ENCODE peak calls at places on chromosomes 5 and 9, in nine cellular contexts. W is naive thymus-derived CD8-positive, alpha-beta T cell; I is tibial artery; G is WERI-Rb-1; P is activated T-helper 1 cell treated with anti-CD3 and anti-CD28 coated beads, Interleukin-2, amount 50 U/mL, for 16 hours; R is activated CD4-positive, alpha-beta T cell treated with anti-CD3 and anti-CD28 coated beads for 4 hours; V is activated naive CD8-positive, alpha-beta T cell treated with anti-CD3 and anti-CD28 coated beads, Interleukin-2, amount 50 U/mL, for 24 hours; L is NCI-H748 treated with DMSO at 0.1 percent for 48 hours; T is CD4-positive, alpha-beta memory T cell. S is an unnamed sample.

GRCh38 chr5:140340605-140341004 is 5.8 kb downstream of the HBEGF start:
- DNase-seq in V (no peak), L (no peak), T (no peak), W (no peak), P (no peak), R (no peak), G (no peak), I (no peak), S (no peak)

GRCh38 chr9:105333076-105333475 is 88.6 kb downstream of the SLC44A1 start:
- DNase-seq in V (no peak), P (no peak), W (no peak), L (no peak), R (no peak), G (peak; percentile 14), T (no peak), I (no peak), S (no peak)

GRCh38 chr9:127776195-127776918 is 2.1 kb downstream of the SH2D3C start:
- DNase-seq in W (peak; percentile 82), P (peak; percentile 55), T (peak; percentile 82), R (peak; percentile 82), L (no peak), G (peak; percentile 55), I (no peak), V (peak; percentile 77), S (peak; percentile 77)

GRCh38 chr5:177609076-177610059 is 9.4 kb downstream of the B4GALT7 start:
- DNase-seq in V (no peak), P (no peak), L (no peak), R (no peak), W (no peak), I (no peak), T (no peak), G (no peak), S (no peak)

GRCh38 chr5:150286820-150287219 is 2.8 kb downstream of the CAMK2A start:
- DNase-seq in R (no peak), W (no peak), L (no peak), T (no peak), G (peak; percentile 78), I (no peak), V (no peak), P (no peak), S (no peak)

GRCh38 chr9:137168575-137168906 is 1.3 kb downstream of the LRRC26 start:
- DNase-seq in V (no peak), I (no peak), G (no peak), W (no peak), P (no peak), L (no peak), R (no peak), T (no peak), S (no peak)

GRCh38 chr9:132160802-132161742 is 786 bp upstream of the NTNG2 start:
- DNase-seq in P (no peak), L (no peak), R (peak; percentile 49), T (peak; percentile 56), G (peak; percentile 95), I (peak; percentile 41), V (peak; percentile 60), W (peak; percentile 41), S (peak; percentile 79)

GRCh38 chr9:89844075-89844474 is 239.3 kb downstream of the GADD45G start:
- DNase-seq in V (no peak), T (no peak), R (no peak), P (no peak), L (no peak), G (no peak), I (no peak), W (no peak), S (no peak)

GRCh38 chr5:150780816-150781221 is 2.3 kb downstream of the SMIM3 start:
- DNase-seq in W (no peak), R (no peak), P (no peak), I (no peak), T (no peak), V (no peak), L (no peak), G (no peak), S (no peak)

GRCh38 chr9:130002320-130002719 is 40.7 kb downstream of the FNBP1 start:
- DNase-seq in G (no peak), L (no peak), P (no peak), T (no peak), V (no peak), W (no peak), I (no peak), R (no peak), S (no peak)

GRCh38 chr5:140205952-140206351 is 31.0 kb downstream of the CYSTM1 start:
- DNase-seq in R (no peak), W (no peak), G (no peak), T (no peak), L (no peak), P (no peak), V (no peak), I (no peak), S (no peak)

GRCh38 chr9:100219347-100219746 is 120.3 kb downstream of the INVS start:
- DNase-seq in V (no peak), P (no peak), R (no peak), W (no peak), I (no peak), T (no peak), L (no peak), G (no peak), S (no peak)

GRCh38 chr9:6549106-6549505 is 96.4 kb downstream of the GLDC start:
- DNase-seq in L (peak; percentile 83), W (no peak), G (no peak), V (no peak), P (no peak), R (no peak), T (no peak), I (no peak), S (no peak)

GRCh38 chr9:4344946-4345345 is 45.1 kb upstream of the GLIS3 start:
- DNase-seq in V (peak; percentile 29), R (peak; percentile 34), I (no peak), P (peak; percentile 11), W (no peak), G (no peak), L (no peak), T (peak; percentile 27), S (no peak)

GRCh38 chr5:73940026-73940425 is 314.0 kb downstream of the ARHGEF28 start:
- DNase-seq in P (no peak), I (no peak), L (no peak), T (no peak), W (no peak), R (no peak), V (no peak), G (no peak), S (no peak)

GRCh38 chr9:76827286-76828080 is 63.2 kb downstream of the PCA3 start:
- DNase-seq in L (no peak), G (no peak), V (no peak), R (no peak), P (no peak), W (no peak), I (no peak), T (no peak), S (no peak)

GRCh38 chr5:148730272-148730954 is 76.1 kb upstream of the HTR4 start:
- DNase-seq in V (no peak), G (no peak), P (no peak), I (no peak), R (no peak), W (no peak), L (no peak), T (no peak), S (no peak)

GRCh38 chr9:117135481-117135880 is 279.4 kb downstream of the ASTN2 start:
- DNase-seq in G (no peak), L (no peak), W (no peak), P (no peak), I (no peak), V (no peak), T (no peak), R (no peak), S (no peak)

GRCh38 chr5:83488271-83488670 is 16.7 kb downstream of the VCAN start:
- DNase-seq in I (no peak), V (no peak), T (no peak), L (no peak), R (no peak), G (peak; percentile 14), P (no peak), W (no peak), S (no peak)

GRCh38 chr9:91027005-91027404 is 225.4 kb downstream of the SYK start:
- DNase-seq in W (no peak), V (no peak), T (no peak), R (no peak), P (no peak), G (no peak), I (no peak), L (no peak), S (no peak)

S was measured in immature natural killer cell.